ENCODE peak calls at places on chromosomes 2 and 18, in nine cellular contexts. C is coronary artery; K is CD8-positive, alpha-beta T cell; Y is testis; E is stomach; Z is body of pancreas; Q is AG04450; J is left lung; D is right atrium auricular region. T is an unnamed sample.

GRCh38 chr2:207256476-207257207 is 90.9 kb upstream of the KLF7 start:
- DNase-seq in C (no peak), K (no peak), Y (no peak), E (no peak), Z (no peak), Q (no peak), J (no peak), D (no peak), T (no peak)

GRCh38 chr2:40016151-40016885 is 237.3 kb upstream of the THUMPD2 start:
- DNase-seq in C (no peak), K (no peak), Y (no peak), E (no peak), Z (no peak), Q (no peak), J (no peak), D (no peak), T (no peak)

GRCh38 chr18:46051731-46052461 is 20.2 kb downstream of the PSTPIP2 start:
- DNase-seq in C (no peak), K (no peak), Y (no peak), E (peak), Z (peak), Q (no peak), J (no peak), D (no peak), T (no peak)

GRCh38 chr2:37656512-37657423 is 14.7 kb downstream of the CDC42EP3 start:
- DNase-seq in C (no peak), K (no peak), Y (no peak), E (no peak), Z (no peak), Q (no peak), J (no peak), D (no peak), T (peak)

GRCh38 chr2:102340778-102341177 is 14.8 kb upstream of the IL18R1 start:
- DNase-seq in C (no peak), K (no peak), Y (no peak), E (no peak), Z (no peak), Q (no peak), J (no peak), D (no peak), T (no peak)

GRCh38 chr2:26002617-26003310 is 20.5 kb upstream of the KIF3C start:
- DNase-seq in C (no peak), K (no peak), Y (peak), E (peak), Z (no peak), Q (no peak), J (no peak), D (no peak), T (no peak)

GRCh38 chr18:58970943-58971799 is 106.5 kb downstream of the ZNF532 start:
- DNase-seq in C (no peak), K (no peak), Y (no peak), E (no peak), Z (no peak), Q (no peak), J (no peak), D (no peak), T (no peak)

GRCh38 chr2:17620841-17621240 is 80.3 kb downstream of the VSNL1 start:
- DNase-seq in C (no peak), K (no peak), Y (no peak), E (no peak), Z (no peak), Q (no peak), J (no peak), D (no peak), T (no peak)

GRCh38 chr18:43129946-43130523 is 14.6 kb upstream of the RIT2 start:
- DNase-seq in C (no peak), K (no peak), Y (no peak), E (no peak), Z (no peak), Q (no peak), J (no peak), D (no peak), T (no peak)

GRCh38 chr2:220053919-220054318 is 426.5 kb downstream of the SLC4A3 start:
- DNase-seq in C (no peak), K (no peak), Y (no peak), E (no peak), Z (no peak), Q (no peak), J (no peak), D (no peak), T (no peak)

GRCh38 chr2:108980076-108980475 is 8.9 kb downstream of the EDAR start:
- DNase-seq in C (no peak), K (no peak), Y (no peak), E (no peak), Z (no peak), Q (no peak), J (no peak), D (no peak), T (no peak)

GRCh38 chr2:85994421-85994777 is 105.6 kb upstream of the ST3GAL5 start:
- DNase-seq in C (no peak), K (no peak), Y (no peak), E (no peak), Z (no peak), Q (no peak), J (no peak), D (peak), T (no peak)

GRCh38 chr2:72762276-72762675 is 63.6 kb downstream of the EXOC6B start:
- DNase-seq in C (no peak), K (no peak), Y (no peak), E (no peak), Z (no peak), Q (no peak), J (no peak), D (no peak), T (no peak)

DNA sequence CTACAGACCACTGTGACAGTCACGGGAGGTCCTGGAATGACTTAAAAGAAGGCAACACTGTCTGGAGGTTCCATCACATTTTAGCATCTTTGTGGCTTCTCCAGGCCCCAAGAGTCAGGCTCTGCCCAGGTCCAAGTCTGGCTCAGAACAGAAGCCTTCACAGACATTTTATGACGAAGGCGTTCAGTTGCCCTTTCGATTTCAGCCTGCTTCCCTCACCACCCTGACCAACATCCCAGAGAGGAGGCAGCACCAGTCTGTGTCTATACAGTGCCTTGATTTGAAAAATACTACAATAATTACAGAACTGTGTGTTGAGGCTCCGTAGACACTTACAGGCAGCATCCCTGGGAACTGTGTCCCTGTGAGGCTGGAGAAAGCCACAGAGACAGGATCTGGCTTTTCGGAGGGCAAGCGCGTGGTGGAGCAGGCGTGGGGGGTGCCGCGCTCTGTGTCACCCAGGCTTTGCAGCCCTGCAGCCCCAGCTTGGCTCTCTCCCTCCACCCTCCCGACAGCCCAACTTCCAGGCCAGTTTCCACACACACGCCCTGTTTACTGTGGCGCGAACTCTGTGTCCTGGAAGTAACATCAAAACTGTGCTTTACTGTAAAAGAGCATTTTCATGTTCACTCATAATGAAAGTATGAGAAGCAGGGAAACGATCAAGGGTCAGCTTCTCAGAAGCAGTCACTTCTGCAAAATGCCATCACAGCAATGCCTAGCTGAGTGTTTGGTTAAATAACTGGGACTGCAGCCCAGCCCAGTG is 153.6 kb upstream of the ALKAL2 start:
- DNase-seq in C (no peak), K (no peak), Y (peak), E (no peak), Z (no peak), Q (no peak), J (no peak), D (no peak), T (no peak)
- H3K27ac ChIP-seq in C (peak), K (no peak), Y (peak), E (no peak), Z (no peak), Q (no peak), J (peak), D (no peak), T (no peak)

GRCh38 chr18:13576598-13576997 is 149.8 kb downstream of the FAM210A start:
- DNase-seq in C (peak), K (no peak), Y (no peak), E (no peak), Z (no peak), Q (no peak), J (no peak), D (peak), T (no peak)

GRCh38 chr18:13579874-13580273 is 146.5 kb downstream of the FAM210A start:
- DNase-seq in C (no peak), K (no peak), Y (no peak), E (no peak), Z (no peak), Q (no peak), J (no peak), D (peak), T (no peak)

GRCh38 chr18:13577091-13577697 is 149.2 kb downstream of the FAM210A start:
- DNase-seq in C (peak), K (peak), Y (no peak), E (no peak), Z (no peak), Q (no peak), J (no peak), D (peak), T (no peak)

GRCh38 chr18:13580351-13580750 is 146.0 kb downstream of the FAM210A start:
- DNase-seq in C (peak), K (no peak), Y (no peak), E (no peak), Z (no peak), Q (no peak), J (no peak), D (peak), T (no peak)

DNA sequence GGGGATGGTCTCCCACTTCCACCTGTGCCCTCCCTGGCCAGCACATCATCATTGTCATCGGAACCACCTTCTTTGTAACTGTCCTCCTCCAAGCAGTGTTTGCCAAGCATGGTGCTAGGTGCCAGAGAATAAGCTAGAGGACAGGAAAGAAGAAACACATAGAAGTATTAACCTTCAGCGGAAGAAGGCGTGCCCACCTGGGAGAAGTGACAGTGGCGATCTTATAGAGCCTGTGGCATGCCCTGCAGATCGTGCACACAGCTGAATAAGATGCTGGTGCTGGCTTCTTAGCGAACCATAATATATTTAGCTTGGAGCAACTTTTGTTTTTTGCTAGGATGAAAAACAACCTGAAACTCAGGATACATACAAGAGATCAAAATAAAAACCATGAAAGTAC is 148.0 kb downstream of the FAM210A start:
- DNase-seq in C (peak), K (no peak), Y (no peak), E (no peak), Z (no peak), Q (no peak), J (no peak), D (peak), T (no peak)
- H3K27ac ChIP-seq in C (no peak), K (no peak), Y (no peak), E (no peak), Z (no peak), Q (no peak), J (no peak), D (no peak), T (no peak)

GRCh38 chr2:203623616-203624015 is 82.8 kb upstream of the CD28 start:
- DNase-seq in C (no peak), K (no peak), Y (no peak), E (no peak), Z (no peak), Q (no peak), J (no peak), D (no peak), T (no peak)

GRCh38 chr2:203629699-203630098 is 76.7 kb upstream of the CD28 start:
- DNase-seq in C (no peak), K (no peak), Y (no peak), E (no peak), Z (no peak), Q (no peak), J (no peak), D (no peak), T (no peak)

GRCh38 chr2:203623104-203623503 is 83.3 kb upstream of the CD28 start:
- DNase-seq in C (no peak), K (no peak), Y (no peak), E (no peak), Z (no peak), Q (peak), J (no peak), D (no peak), T (no peak)

GRCh38 chr2:203625712-203626111 is 80.7 kb upstream of the CD28 start:
- DNase-seq in C (no peak), K (no peak), Y (no peak), E (no peak), Z (no peak), Q (no peak), J (no peak), D (no peak), T (no peak)

GRCh38 chr2:203626952-203627681 is 79.3 kb upstream of the CD28 start:
- DNase-seq in C (no peak), K (no peak), Y (no peak), E (no peak), Z (no peak), Q (peak), J (no peak), D (no peak), T (no peak)
- H3K27ac ChIP-seq in C (peak), K (no peak), Y (no peak), E (no peak), Z (no peak), Q (peak), J (no peak), D (peak), T (no peak)

GRCh38 chr18:74257083-74257482 is 34.7 kb downstream of the CYB5A start:
- DNase-seq in C (no peak), K (no peak), Y (no peak), E (no peak), Z (no peak), Q (no peak), J (no peak), D (no peak), T (no peak)

GRCh38 chr18:74256190-74256589 is 35.6 kb downstream of the CYB5A start:
- DNase-seq in C (no peak), K (no peak), Y (no peak), E (no peak), Z (no peak), Q (no peak), J (no peak), D (no peak), T (no peak)

GRCh38 chr18:74261053-74261452 is 30.7 kb downstream of the CYB5A start:
- DNase-seq in C (no peak), K (no peak), Y (no peak), E (no peak), Z (no peak), Q (no peak), J (no peak), D (no peak), T (no peak)

GRCh38 chr18:74255022-74255658 is 36.6 kb downstream of the CYB5A start:
- DNase-seq in C (no peak), K (no peak), Y (no peak), E (peak), Z (peak), Q (no peak), J (no peak), D (no peak), T (no peak)

DNA sequence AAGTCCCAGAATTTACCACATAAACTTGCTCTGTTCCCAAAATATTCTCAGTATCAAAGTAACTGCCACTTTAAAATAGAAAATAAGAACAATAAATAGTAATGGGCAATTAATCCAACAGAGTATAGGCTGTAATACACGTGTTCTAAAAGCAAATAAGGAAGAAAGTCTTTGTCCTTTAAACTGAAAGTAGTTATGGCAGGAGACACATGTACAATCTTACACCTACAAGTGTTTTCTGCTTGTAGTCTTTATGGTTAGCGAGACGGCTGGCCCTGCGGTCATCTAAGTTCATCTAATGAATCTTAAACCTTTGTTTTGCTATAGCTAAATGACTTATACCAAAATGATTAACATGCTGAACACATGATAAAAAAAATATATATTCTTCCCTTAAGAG is 32.4 kb downstream of the CYB5A start:
- DNase-seq in C (no peak), K (no peak), Y (no peak), E (no peak), Z (no peak), Q (no peak), J (no peak), D (no peak), T (no peak)
- H3K27ac ChIP-seq in C (no peak), K (no peak), Y (no peak), E (no peak), Z (no peak), Q (no peak), J (no peak), D (no peak), T (no peak)

DNA sequence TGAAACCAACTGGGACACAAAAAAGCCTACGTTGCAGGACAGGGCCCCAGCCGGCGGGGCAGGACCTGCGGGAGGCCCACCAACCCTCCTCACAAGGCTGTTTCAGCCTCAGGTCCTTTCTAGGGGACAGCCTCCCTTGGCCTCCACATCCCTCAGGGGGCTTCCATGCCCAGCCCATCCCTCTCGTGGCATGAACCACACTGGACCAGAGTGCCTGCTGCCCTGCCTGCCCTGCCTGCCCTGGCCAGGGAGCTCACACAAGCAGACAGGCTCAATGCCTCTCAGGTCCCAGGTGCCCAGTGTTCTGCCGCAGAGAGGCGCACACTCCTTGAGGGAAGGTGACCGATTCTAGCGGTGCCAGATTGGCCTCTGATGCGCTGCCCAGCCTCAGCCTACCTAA is 57.4 kb downstream of the HDAC4 start:
- DNase-seq in C (no peak), K (no peak), Y (no peak), E (no peak), Z (no peak), Q (no peak), J (no peak), D (no peak), T (no peak)
- H3K27ac ChIP-seq in C (no peak), K (no peak), Y (no peak), E (no peak), Z (no peak), Q (no peak), J (no peak), D (no peak), T (no peak)

GRCh38 chr2:199923924-199924323 is 12.8 kb downstream of the C2orf69 start:
- DNase-seq in C (no peak), K (no peak), Y (no peak), E (no peak), Z (no peak), Q (no peak), J (no peak), D (no peak), T (no peak)

GRCh38 chr2:199928226-199928625 is 17.1 kb downstream of the C2orf69 start:
- DNase-seq in C (no peak), K (no peak), Y (no peak), E (no peak), Z (no peak), Q (no peak), J (no peak), D (no peak), T (no peak)

GRCh38 chr2:199932312-199932855 is 21.3 kb downstream of the C2orf69 start:
- DNase-seq in C (no peak), K (no peak), Y (no peak), E (no peak), Z (no peak), Q (no peak), J (no peak), D (no peak), T (no peak)

GRCh38 chr2:199929257-199929656 is 18.2 kb downstream of the C2orf69 start:
- DNase-seq in C (no peak), K (no peak), Y (no peak), E (no peak), Z (no peak), Q (no peak), J (no peak), D (no peak), T (no peak)

GRCh38 chr2:199928626-199929025 is 17.5 kb downstream of the C2orf69 start:
- DNase-seq in C (no peak), K (no peak), Y (no peak), E (no peak), Z (no peak), Q (no peak), J (no peak), D (no peak), T (no peak)
- H3K27ac ChIP-seq in C (no peak), K (no peak), Y (no peak), E (no peak), Z (no peak), Q (no peak), J (no peak), D (no peak), T (no peak)

DNA sequence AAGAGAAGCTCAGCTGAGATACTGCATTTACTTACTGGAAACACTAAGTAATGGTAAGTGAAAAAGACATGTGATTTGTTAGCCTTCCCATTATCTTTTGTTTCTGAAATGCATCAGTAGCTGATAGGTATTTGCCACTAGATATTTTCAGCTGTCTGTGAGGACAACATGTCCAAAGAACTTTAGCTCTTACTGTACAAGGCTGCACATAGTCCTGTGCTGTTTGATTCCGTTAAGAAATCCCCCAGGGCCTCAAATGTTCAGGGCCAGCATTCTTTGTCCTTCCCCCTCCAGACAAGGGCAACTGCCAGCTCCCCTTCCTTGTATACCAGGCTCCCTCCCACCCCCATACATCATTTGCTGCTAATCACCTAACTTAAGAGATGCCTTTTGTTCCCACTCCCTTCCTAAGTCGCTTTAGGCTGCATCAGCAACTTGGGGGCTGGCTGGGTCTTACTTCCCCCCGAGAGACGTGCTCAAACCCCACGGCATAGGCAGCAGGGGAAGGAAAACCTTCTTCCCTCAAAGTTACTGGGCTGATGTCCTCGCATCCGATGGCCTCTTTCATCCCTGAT is 138.7 kb downstream of the CDH20 start:
- DNase-seq in C (no peak), K (no peak), Y (no peak), E (no peak), Z (no peak), Q (no peak), J (no peak), D (no peak), T (no peak)
- H3K27ac ChIP-seq in C (no peak), K (no peak), Y (no peak), E (no peak), Z (no peak), Q (no peak), J (no peak), D (no peak), T (no peak)

T was measured in CD4-positive, alpha-beta memory T cell.